ENCODE peak calls at places on chromosome 7, in six cellular contexts. One of them, this sample, is unnamed.
A peak's percentile ranks its signal among the peaks of the same experiment; 100 is the strongest.

GRCh38 chr7:33932221-33932620 is 26.9 kb downstream of the BMPER start:
- DNase-seq in lung: no peak
- DNase-seq in upper lobe of right lung: no peak
- DNase-seq in cardiac muscle cell: no peak
- DNase-seq in fibroblast of pulmonary artery: no peak
- DNase-seq in ascending aorta: no peak
- DNase-seq in this sample: no peak

GRCh38 chr7:137774793-137775201 is 72.0 kb downstream of the DGKI start:
- DNase-seq in cardiac muscle cell: no peak
- DNase-seq in ascending aorta: no peak
- DNase-seq in lung: no peak
- DNase-seq in fibroblast of pulmonary artery: peak; percentile 25
- DNase-seq in upper lobe of right lung: no peak
- DNase-seq in this sample: no peak

GRCh38 chr7:2495402-2496309 is 19.5 kb upstream of the GRIFIN start:
- DNase-seq in lung: no peak
- DNase-seq in fibroblast of pulmonary artery: no peak
- DNase-seq in cardiac muscle cell: no peak
- DNase-seq in upper lobe of right lung: no peak
- DNase-seq in ascending aorta: no peak
- DNase-seq in this sample: no peak

GRCh38 chr7:108417926-108418325 is 38.3 kb downstream of the NRCAM start:
- DNase-seq in cardiac muscle cell: no peak
- DNase-seq in fibroblast of pulmonary artery: no peak
- DNase-seq in ascending aorta: no peak
- DNase-seq in upper lobe of right lung: no peak
- DNase-seq in lung: no peak
- DNase-seq in this sample: no peak

GRCh38 chr7:127253289-127254162 is 785 bp upstream of the GRM8 start:
- DNase-seq in upper lobe of right lung: peak; percentile 81
- DNase-seq in cardiac muscle cell: peak; percentile 55
- DNase-seq in lung: peak; percentile 61
- DNase-seq in ascending aorta: peak; percentile 74
- DNase-seq in fibroblast of pulmonary artery: peak; percentile 55
- DNase-seq in this sample: peak; percentile 50

GRCh38 chr7:47684728-47685127 is 102.8 kb upstream of the TNS3 start:
- DNase-seq in lung: no peak
- DNase-seq in ascending aorta: no peak
- DNase-seq in cardiac muscle cell: no peak
- DNase-seq in upper lobe of right lung: no peak
- DNase-seq in fibroblast of pulmonary artery: no peak
- DNase-seq in this sample: no peak

GRCh38 chr7:106031271-106032029 is 68.4 kb downstream of the CDHR3 start:
- DNase-seq in upper lobe of right lung: no peak
- DNase-seq in cardiac muscle cell: peak; percentile 61
- DNase-seq in fibroblast of pulmonary artery: peak; percentile 35
- DNase-seq in ascending aorta: no peak
- DNase-seq in lung: no peak
- DNase-seq in this sample: no peak

GRCh38 chr7:157503229-157503628 is 166.4 kb downstream of the DNAJB6 start:
- DNase-seq in fibroblast of pulmonary artery: no peak
- DNase-seq in lung: no peak
- DNase-seq in upper lobe of right lung: no peak
- DNase-seq in cardiac muscle cell: no peak
- DNase-seq in ascending aorta: peak; percentile 16
- DNase-seq in this sample: no peak

GRCh38 chr7:100752994-100753393 is 19.6 kb downstream of the ZAN start:
- DNase-seq in lung: no peak
- DNase-seq in ascending aorta: no peak
- DNase-seq in fibroblast of pulmonary artery: no peak
- DNase-seq in cardiac muscle cell: no peak
- DNase-seq in upper lobe of right lung: no peak
- DNase-seq in this sample: no peak

GRCh38 chr7:140156460-140157080 is 20.2 kb downstream of the KDM7A start:
- DNase-seq in ascending aorta: no peak
- DNase-seq in fibroblast of pulmonary artery: no peak
- DNase-seq in cardiac muscle cell: no peak
- DNase-seq in upper lobe of right lung: no peak
- DNase-seq in lung: no peak
- DNase-seq in this sample: no peak

This sample was measured in heart right ventricle.